ENCODE peak calls at places on chromosomes 2 and 18, in five cellular contexts. I is suprapubic skin, Q is AG04449, S is lower lobe of right lung, A is left ventricle myocardium inferior. J is an unnamed sample.

GRCh38 chr18:47174545-47175116 is 1.5 kb downstream of the IER3IP1 start:
- DNase-seq in Q (no peak), I (no peak), A (no peak), S (no peak), J (peak)

GRCh38 chr18:34783485-34783884 is 73.4 kb downstream of the DTNA start:
- DNase-seq in I (no peak), Q (peak), A (no peak), S (no peak), J (no peak)

GRCh38 chr2:195537811-195538210 is 119.2 kb upstream of the SLC39A10 start:
- DNase-seq in Q (no peak), A (no peak), I (no peak), S (no peak), J (no peak)

GRCh38 chr2:126913329-126913728 is 14.6 kb downstream of the TEX51 start:
- DNase-seq in Q (no peak), S (no peak), A (no peak), I (no peak), J (no peak)

GRCh38 chr18:48294894-48295585 is 114.1 kb downstream of the ZBTB7C start:
- DNase-seq in S (no peak), A (no peak), I (no peak), Q (no peak), J (no peak)

GRCh38 chr2:236086971-236087465 is 81.2 kb downstream of the GBX2 start:
- DNase-seq in S (no peak), A (no peak), I (no peak), Q (no peak), J (no peak)

GRCh38 chr2:23658466-23658942 is 268.4 kb downstream of the ATAD2B start:
- DNase-seq in S (no peak), I (no peak), A (peak), Q (no peak), J (no peak)

GRCh38 chr2:84971799-84972790 is 1.1 kb downstream of the KCMF1 start:
- DNase-seq in A (peak), Q (no peak), S (peak), I (peak), J (peak)

GRCh38 chr2:200296118-200296517 is 10.4 kb upstream of the SPATS2L start:
- DNase-seq in Q (no peak), A (no peak), S (no peak), I (no peak), J (no peak)

GRCh38 chr18:36031903-36032302 is 35.5 kb downstream of the RPRD1A start:
- DNase-seq in I (no peak), Q (no peak), A (no peak), S (no peak), J (no peak)

GRCh38 chr2:121197369-121198091 is 87.5 kb downstream of the TFCP2L1 start:
- DNase-seq in A (peak), S (peak), Q (no peak), I (peak), J (peak)

GRCh38 chr2:178807227-178808008 is at the start of gene TTN:
- DNase-seq in A (peak), S (no peak), Q (no peak), I (no peak), J (no peak)

GRCh38 chr2:217289153-217289908 is 429.5 kb upstream of the TNP1 start:
- DNase-seq in S (no peak), I (no peak), Q (no peak), A (no peak), J (no peak)

GRCh38 chr2:105521176-105521575 is 122.3 kb upstream of the FHL2 start:
- DNase-seq in S (no peak), I (no peak), A (no peak), Q (no peak), J (peak)

GRCh38 chr18:42328931-42329330 is 373.9 kb downstream of the PIK3C3 start:
- DNase-seq in I (no peak), Q (no peak), S (no peak), A (no peak), J (no peak)

GRCh38 chr18:32167980-32168379 is 21.9 kb upstream of the MEP1B start:
- DNase-seq in I (no peak), S (no peak), Q (no peak), A (no peak), J (peak)

GRCh38 chr2:204505946-204506345 is 39.3 kb upstream of the PARD3B start:
- DNase-seq in Q (no peak), I (no peak), A (no peak), S (no peak), J (no peak)

GRCh38 chr2:85410584-85411404 is 628 bp upstream of the CAPG start:
- DNase-seq in S (no peak), A (no peak), I (no peak), Q (no peak), J (peak)

GRCh38 chr2:1437101-1437500 is 23.8 kb downstream of the TPO start:
- DNase-seq in I (no peak), Q (no peak), A (no peak), S (no peak), J (no peak)

GRCh38 chr18:35289293-35290069 is 548 bp downstream of the ZSCAN30 start:
- DNase-seq in S (no peak), A (no peak), I (no peak), Q (no peak), J (no peak)

GRCh38 chr2:64426191-64426952 is 27.6 kb upstream of the LGALSL start:
- DNase-seq in S (no peak), I (no peak), Q (no peak), A (no peak), J (peak)

GRCh38 chr18:111292-112014 is 46.9 kb upstream of the USP14 start:
- DNase-seq in Q (no peak), S (peak), I (no peak), A (peak), J (peak)

GRCh38 chr18:77736817-77737216 is 487.2 kb downstream of the GALR1 start:
- DNase-seq in S (no peak), A (no peak), Q (no peak), I (no peak), J (no peak)

GRCh38 chr2:7773362-7773973 is 856.3 kb downstream of the RNF144A start:
- DNase-seq in S (peak), I (no peak), A (no peak), Q (no peak), J (peak)

GRCh38 chr2:137838255-137839092 is 125.8 kb upstream of the HNMT start:
- DNase-seq in A (no peak), S (no peak), Q (no peak), I (no peak), J (peak)

GRCh38 chr18:2657788-2658458 is 2.4 kb downstream of the SMCHD1 start:
- DNase-seq in I (no peak), A (no peak), Q (peak), S (no peak), J (peak)

GRCh38 chr2:169732583-169733358 is 861 bp upstream of the KLHL23 start:
- DNase-seq in Q (no peak), I (no peak), A (no peak), S (no peak), J (no peak)
- H3K4me3 ChIP-seq in Q (peak), I (peak), A (peak), S (peak), J (peak)

DNA sequence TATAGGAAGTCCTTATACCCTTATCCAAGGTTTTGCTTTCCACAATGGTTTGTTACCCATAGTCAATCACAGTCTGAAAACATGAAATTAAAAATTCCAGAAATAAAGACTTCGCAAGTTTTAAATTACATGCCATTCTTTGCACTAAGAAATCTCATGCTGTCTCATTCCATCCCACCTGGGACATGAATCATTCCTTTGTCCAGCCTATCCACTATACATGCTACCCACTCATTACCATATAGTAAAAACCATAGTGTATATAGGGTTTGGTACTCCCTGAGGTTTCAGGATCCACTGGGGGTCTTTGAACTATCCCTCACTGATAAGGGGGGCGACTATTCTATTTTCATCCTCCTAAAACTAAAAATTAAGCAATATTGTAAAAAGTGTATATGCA is 17.0 kb downstream of the SP3 start:
- DNase-seq in Q (no peak), S (no peak), A (no peak), I (no peak), J (peak)
- TF ChIP-seq CTCF in Q (no peak), S (no peak), A (no peak), I (no peak), J (no peak)

DNA sequence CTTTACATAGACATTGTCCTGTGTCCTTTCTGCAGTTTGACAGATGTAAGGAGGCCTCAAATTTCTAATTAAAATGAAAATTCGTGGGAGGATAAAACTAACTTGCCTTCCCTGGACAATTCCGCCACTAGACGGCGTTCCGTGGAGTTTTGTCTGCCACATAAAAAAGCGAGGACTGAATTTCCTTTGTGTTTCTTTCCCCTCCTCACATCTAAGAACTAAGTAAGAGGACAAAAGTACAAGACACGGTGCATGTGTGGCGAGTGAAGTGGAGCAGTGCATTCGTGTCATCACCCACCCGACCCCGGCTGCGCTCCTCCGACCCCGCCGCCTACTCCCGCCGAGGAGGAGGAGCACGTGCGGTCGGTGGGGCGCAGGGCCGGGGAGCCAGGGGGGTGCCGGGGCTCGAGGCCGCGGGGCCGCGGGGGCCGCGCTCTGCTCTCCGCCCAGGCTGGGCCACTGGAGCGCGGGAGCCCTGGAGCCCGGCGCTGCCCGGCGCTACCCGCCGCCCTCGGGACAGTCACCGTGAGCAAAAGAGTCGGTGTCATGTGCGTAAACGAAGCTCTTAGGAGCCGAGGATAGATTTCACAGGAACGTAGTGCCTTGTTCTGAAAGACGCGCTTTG is 10.8 kb downstream of the TBR1 start:
- DNase-seq in S (no peak), I (no peak), A (no peak), Q (no peak), J (no peak)
- H3K4me3 ChIP-seq in S (no peak), I (peak), A (peak), Q (peak), J (peak)

GRCh38 chr2:117982376-117983033 is 31.4 kb downstream of the CCDC93 start:
- DNase-seq in S (no peak), A (no peak), I (no peak), Q (no peak), J (no peak)

GRCh38 chr2:117987121-117987520 is 26.7 kb downstream of the CCDC93 start:
- DNase-seq in I (no peak), S (no peak), A (no peak), Q (no peak), J (no peak)

GRCh38 chr2:117983040-117983439 is 30.8 kb downstream of the CCDC93 start:
- DNase-seq in A (no peak), I (no peak), Q (no peak), S (no peak), J (no peak)

GRCh38 chr2:117984208-117984607 is 29.7 kb downstream of the CCDC93 start:
- DNase-seq in S (no peak), I (no peak), Q (no peak), A (no peak), J (no peak)

GRCh38 chr2:117985092-117985491 is 28.8 kb downstream of the CCDC93 start:
- DNase-seq in Q (no peak), A (no peak), I (no peak), S (no peak), J (peak)
- TF ChIP-seq CTCF in Q (no peak), A (no peak), I (no peak), S (no peak), J (peak)

DNA sequence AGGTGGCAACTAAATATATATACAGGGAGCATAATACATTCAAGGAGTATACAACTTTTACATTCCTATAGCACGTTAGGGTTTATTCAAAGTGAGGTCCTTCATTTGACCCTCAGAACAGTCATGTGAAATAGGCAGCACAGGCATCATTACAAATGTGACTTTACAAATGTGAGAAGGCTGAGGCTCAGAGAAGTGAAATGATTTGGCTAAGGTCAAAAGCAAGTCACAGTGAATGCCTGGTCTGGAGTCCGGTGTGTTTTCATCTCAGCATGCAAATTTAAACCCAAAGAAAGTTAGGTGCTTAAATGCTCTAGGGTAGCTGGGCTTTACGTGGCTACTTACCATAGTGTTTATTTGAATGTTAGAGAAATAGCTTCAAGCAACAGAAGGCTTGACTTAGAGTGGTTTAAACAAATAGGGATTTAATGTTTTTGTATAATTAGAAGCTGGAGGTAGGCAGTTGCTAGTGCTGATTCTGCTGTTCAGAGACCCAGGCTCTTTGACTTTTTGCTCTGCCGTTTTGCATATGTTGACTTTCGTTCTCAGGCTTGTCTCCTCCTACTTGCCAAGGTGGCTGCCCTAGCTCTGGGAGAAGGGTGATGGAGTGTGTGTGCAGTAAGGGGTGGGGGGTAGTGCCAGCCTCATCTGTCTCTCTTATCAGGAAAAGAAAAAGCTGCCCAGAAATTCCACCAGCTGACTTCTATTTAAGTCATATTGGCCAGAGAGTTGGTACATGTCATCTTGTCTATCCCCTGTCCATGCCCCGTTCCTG is 89.2 kb downstream of the PLCL1 start:
- DNase-seq in A (peak), Q (no peak), S (no peak), I (no peak), J (no peak)
- H3K4me3 ChIP-seq in A (peak), Q (no peak), S (no peak), I (no peak), J (no peak)